ENCODE peak calls at places on chromosomes 1 and 21, in nine cellular contexts. E is A549, O is spleen, U is heart left ventricle, V is tibial nerve, Z is stomach, J is uterus, A is thyroid gland, Q is ovary. N is an unnamed sample.

GRCh38 chr1:160031368-160032164 is at the start of gene PIGM:
- DNase-seq in E (peak; percentile 96), O (peak; percentile 97), U (peak; percentile 96), V (peak; percentile 93), Z (peak; percentile 97), J (peak; percentile 93), A (peak; percentile 99), Q (peak; percentile 93), N (peak; percentile 90)

GRCh38 chr1:1873186-1873585 is 17.7 kb downstream of the GNB1 start:
- DNase-seq in E (no peak), O (peak; percentile 39), U (peak; percentile 93), V (no peak), Z (peak; percentile 74), J (no peak), A (peak; percentile 89), Q (no peak), N (no peak)

GRCh38 chr1:220338759-220339158 is 66.5 kb upstream of the RAB3GAP2 start:
- DNase-seq in E (no peak), O (no peak), U (no peak), V (no peak), Z (no peak), J (no peak), A (no peak), Q (no peak), N (no peak)

GRCh38 chr1:17881761-17882160 is 126.6 kb downstream of the ACTL8 start:
- DNase-seq in E (no peak), O (peak; percentile 51), U (peak; percentile 44), V (no peak), Z (no peak), J (no peak), A (no peak), Q (no peak), N (no peak)

GRCh38 chr1:1891349-1892078 is 627 bp upstream of the GNB1 start:
- DNase-seq in E (peak; percentile 59), O (peak; percentile 97), U (peak; percentile 86), V (peak; percentile 62), Z (peak; percentile 75), J (peak; percentile 76), A (peak; percentile 77), Q (peak; percentile 78), N (peak; percentile 80)

GRCh38 chr1:2982615-2983318 is 38.5 kb upstream of the ACTRT2 start:
- DNase-seq in E (no peak), O (peak; percentile 59), U (no peak), V (no peak), Z (no peak), J (no peak), A (peak; percentile 17), Q (no peak), N (no peak)

GRCh38 chr1:42971848-42972291 is 13.2 kb upstream of the SLC2A1 start:
- DNase-seq in E (no peak), O (peak; percentile 33), U (no peak), V (no peak), Z (no peak), J (no peak), A (no peak), Q (no peak), N (no peak)

GRCh38 chr1:245160976-245161375 is 6.2 kb downstream of the KIF26B start:
- DNase-seq in E (no peak), O (no peak), U (no peak), V (no peak), Z (no peak), J (no peak), A (no peak), Q (no peak), N (no peak)

GRCh38 chr1:73907051-73907450 is 290.9 kb downstream of the LRRIQ3 start:
- DNase-seq in E (no peak), O (no peak), U (no peak), V (no peak), Z (no peak), J (no peak), A (no peak), Q (no peak), N (no peak)

GRCh38 chr21:22225299-22225698 is 1227.1 kb downstream of the NCAM2 start:
- DNase-seq in E (no peak), O (no peak), U (no peak), V (no peak), Z (no peak), J (no peak), A (no peak), Q (no peak), N (no peak)

GRCh38 chr21:44967082-44968047 is 27.5 kb downstream of the SLX9 start:
- DNase-seq in E (no peak), O (no peak), U (peak; percentile 22), V (no peak), Z (no peak), J (no peak), A (no peak), Q (no peak), N (no peak)
- H3K4me1 ChIP-seq in E (peaks cover 17% of the 10 kb centered on the region), O (peaks cover 48% of the 10 kb centered on the region), U (peaks cover 33% of the 10 kb centered on the region), V (no peaks in the 10 kb centered on the region), Z (peaks cover 20% of the 10 kb centered on the region), J (peaks cover 3% of the 10 kb centered on the region), A (peaks cover 4% of the 10 kb centered on the region), Q (peaks cover 10% of the 10 kb centered on the region), N (peaks cover 14% of the 10 kb centered on the region)

GRCh38 chr1:24015226-24016210 is 35.4 kb upstream of the SRSF10 start:
- DNase-seq in E (no peak), O (no peak), U (no peak), V (peak; percentile 36), Z (no peak), J (peak; percentile 61), A (no peak), Q (no peak), N (peak; percentile 48)

GRCh38 chr1:24020032-24020431 is 39.9 kb upstream of the SRSF10 start:
- DNase-seq in E (no peak), O (no peak), U (no peak), V (peak; percentile 50), Z (no peak), J (peak; percentile 83), A (no peak), Q (peak; percentile 73), N (no peak)

GRCh38 chr1:24020470-24020869 is 40.3 kb upstream of the SRSF10 start:
- DNase-seq in E (no peak), O (no peak), U (no peak), V (no peak), Z (no peak), J (peak; percentile 32), A (no peak), Q (peak; percentile 29), N (no peak)

GRCh38 chr1:24021403-24022266 is 41.5 kb upstream of the SRSF10 start:
- DNase-seq in E (no peak), O (no peak), U (peak; percentile 54), V (no peak), Z (peak; percentile 69), J (no peak), A (no peak), Q (no peak), N (no peak)

DNA sequence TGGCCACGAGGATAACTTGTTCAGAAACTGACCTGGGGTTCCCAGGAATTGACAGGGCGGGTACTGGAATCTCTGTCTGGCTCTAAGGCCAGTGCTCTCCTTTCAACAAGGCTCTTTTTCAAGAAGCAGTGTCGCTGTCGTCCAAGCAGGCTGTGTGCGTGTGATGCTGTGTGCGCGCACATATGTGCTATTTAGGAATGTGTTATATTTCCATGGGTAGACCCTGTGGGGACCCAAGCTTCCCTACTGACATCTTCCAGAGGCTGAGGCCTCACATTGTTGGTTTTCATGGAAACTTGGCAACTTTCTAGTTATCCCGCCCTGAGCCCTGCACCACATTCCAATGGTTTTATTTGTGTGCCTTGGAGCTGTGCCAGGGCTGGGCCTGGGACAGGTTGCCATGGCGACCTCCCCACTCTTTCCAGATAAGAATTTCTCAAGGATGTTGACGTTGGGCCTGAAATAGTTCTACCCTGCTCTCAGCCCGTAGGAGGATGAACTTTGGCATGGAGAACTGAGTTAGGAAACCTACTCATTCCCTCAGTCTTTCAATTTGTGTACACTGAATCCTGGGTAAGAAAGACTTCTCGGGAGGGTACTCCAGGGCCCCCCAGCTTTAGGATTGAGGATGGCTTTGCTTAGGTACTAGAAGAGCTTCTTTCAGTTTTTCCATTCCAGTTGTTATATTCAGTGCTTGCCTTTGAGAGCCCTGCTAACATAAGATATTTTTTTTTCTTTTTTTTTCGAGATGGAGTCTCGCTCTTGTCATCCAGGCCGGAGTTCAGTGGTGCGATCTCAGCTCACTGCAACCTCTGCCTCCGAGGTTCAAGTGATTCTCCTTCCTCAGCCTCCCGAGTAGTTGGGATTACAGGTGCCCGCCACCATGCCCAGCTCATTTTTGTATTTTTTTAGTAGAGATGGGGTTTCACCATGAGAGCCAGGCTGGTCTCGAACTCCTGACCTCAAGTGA is 38.8 kb upstream of the SRSF10 start:
- DNase-seq in E (peak; percentile 90), O (no peak), U (peak; percentile 98), V (peak; percentile 100), Z (peak; percentile 99), J (peak; percentile 99), A (peak; percentile 99), Q (peak; percentile 99), N (peak; percentile 82)
- H3K4me3 ChIP-seq in E (peak overlapping the region; percentile 17), O (no peak overlapping the region), U (no peak overlapping the region), V (no peak overlapping the region), Z (no peak overlapping the region), J (no peak overlapping the region), A (no peak overlapping the region), Q (no peak overlapping the region), N (no peak overlapping the region)

DNA sequence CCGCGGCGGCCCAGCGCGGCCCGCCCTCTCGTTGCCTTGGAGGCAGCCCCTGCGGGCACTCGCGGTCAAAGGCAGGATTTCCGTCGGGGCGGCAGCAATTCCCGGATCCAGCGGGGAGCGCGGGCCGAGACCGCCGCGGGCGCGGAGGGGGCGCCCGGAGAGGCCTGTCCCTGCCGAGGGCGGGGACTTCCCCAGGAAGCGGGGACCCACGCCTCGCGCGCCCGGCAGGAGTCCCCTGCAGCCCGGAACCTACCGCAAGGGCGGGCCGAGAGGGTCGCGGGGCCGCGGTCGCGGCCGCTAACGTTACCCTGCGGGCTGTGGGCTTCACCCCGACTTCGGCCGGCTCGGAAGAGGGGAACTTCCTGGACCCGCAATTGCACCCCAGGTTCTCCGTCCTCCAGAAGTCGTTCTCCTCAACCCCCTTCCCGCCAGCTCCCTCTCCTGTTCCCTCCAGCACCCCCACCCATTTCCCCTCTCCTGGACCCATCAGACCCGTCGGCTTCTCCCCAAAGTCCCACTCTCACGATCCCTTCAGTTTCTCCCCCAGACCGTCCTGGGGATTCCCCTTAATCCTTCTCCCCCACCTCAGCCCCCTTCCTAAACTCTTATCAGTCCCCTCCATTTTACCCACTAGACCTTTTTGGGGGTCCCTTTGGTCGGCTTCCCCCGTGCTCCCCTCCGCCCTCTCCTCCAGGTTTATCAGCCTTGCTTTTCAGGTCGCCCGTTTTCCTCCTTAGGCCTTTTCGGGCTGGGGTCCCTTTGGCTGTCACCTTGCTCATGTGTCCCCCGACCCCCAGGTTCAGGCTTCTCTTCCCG is 611 bp downstream of the FGR start:
- DNase-seq in E (no peak), O (peak; percentile 94), U (peak; percentile 75), V (no peak), Z (peak; percentile 49), J (no peak), A (peak; percentile 30), Q (no peak), N (no peak)
- TF ChIP-seq POLR2A in E (no peak), O (no peak), U (peak; percentile 60), V (no peak), Z (no peak), J (no peak), A (peak; percentile 22), Q (no peak), N (peak; percentile 37)

DNA sequence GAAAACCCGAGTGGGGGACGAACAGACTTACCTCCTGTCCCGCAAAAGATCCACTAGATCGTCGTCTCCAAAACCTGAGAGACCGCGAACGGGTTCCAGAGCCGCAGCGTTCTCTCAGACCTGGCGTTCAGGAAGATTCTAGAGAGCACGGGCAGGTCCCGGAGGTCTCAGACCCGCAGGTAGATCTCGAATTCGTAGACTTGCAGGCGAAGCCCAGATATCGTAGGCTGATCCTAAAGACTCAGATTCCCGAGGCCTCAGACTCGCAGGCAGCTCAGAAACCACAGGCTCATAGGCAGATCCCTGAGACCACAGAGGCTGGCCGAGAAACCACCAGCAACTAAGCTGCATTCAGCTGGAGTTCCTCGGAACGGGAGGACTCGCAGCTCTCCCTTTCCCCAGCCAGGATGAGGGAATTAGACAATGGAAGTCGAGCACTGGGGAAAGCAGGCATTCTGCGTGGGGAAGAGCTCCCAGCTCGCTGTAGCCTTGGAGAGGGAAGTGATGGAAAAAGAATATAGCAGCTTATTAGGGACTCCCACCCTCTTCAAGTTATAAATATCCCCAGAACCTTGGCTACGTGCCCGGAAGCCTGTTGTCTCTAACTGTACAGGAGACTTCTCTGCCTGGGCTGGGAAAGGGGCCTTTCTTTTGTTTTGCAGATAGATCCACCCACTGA is at the start of gene ZNF436:
- DNase-seq in E (no peak), O (peak; percentile 78), U (peak; percentile 97), V (peak; percentile 89), Z (peak; percentile 77), J (peak; percentile 92), A (peak; percentile 85), Q (peak; percentile 94), N (peak; percentile 81)
- H3K4me1 ChIP-seq in E (peaks cover 17% of the 10 kb centered on the region), O (peaks cover 39% of the 10 kb centered on the region), U (peaks cover 46% of the 10 kb centered on the region), V (no peaks in the 10 kb centered on the region), Z (peaks cover 43% of the 10 kb centered on the region), J (peaks cover 4% of the 10 kb centered on the region), A (peaks cover 66% of the 10 kb centered on the region), Q (peaks cover 15% of the 10 kb centered on the region), N (peaks cover 47% of the 10 kb centered on the region)

N was measured in gastrocnemius medialis.